ENCODE peak calls at places on chromosomes 5 and 9, in seven cellular contexts. S, E, W, U, X, G and F are unnamed samples.

GRCh38 chr5:176676361-176676824 is 29.1 kb downstream of the TSPAN17 start:
- DNase-seq in W (no peak), X (no peak), S (no peak), G (peak), E (no peak), U (no peak), F (peak)

GRCh38 chr9:136155576-136155975 is 36.9 kb upstream of the TMEM250 start:
- DNase-seq in U (no peak), W (no peak), X (no peak), G (peak), S (no peak), E (no peak), F (no peak)

GRCh38 chr5:67693956-67694564 is 497.5 kb upstream of the CD180 start:
- DNase-seq in U (no peak), S (no peak), E (no peak), W (no peak), X (peak), G (no peak), F (peak)

GRCh38 chr9:130483281-130483949 is 38.7 kb downstream of the ASS1 start:
- DNase-seq in G (peak), W (no peak), E (no peak), X (no peak), S (peak), U (no peak), F (no peak)

GRCh38 chr9:128149951-128150593 is 819 bp downstream of the LCN2 start:
- DNase-seq in W (no peak), S (no peak), U (no peak), G (no peak), E (no peak), X (no peak), F (peak)

GRCh38 chr9:112233769-112234168 is 58.7 kb upstream of the SUSD1 start:
- DNase-seq in E (no peak), U (no peak), X (peak), G (no peak), W (no peak), S (no peak), F (no peak)

GRCh38 chr9:120996409-120996808 is 53.7 kb downstream of the C5 start:
- DNase-seq in W (no peak), U (no peak), G (no peak), E (no peak), X (no peak), S (no peak), F (no peak)

GRCh38 chr5:9830184-9830583 is 200.0 kb upstream of the TAS2R1 start:
- DNase-seq in G (no peak), S (no peak), W (no peak), E (no peak), U (no peak), X (no peak), F (no peak)

GRCh38 chr9:136762915-136763648 is 1.2 kb downstream of the LCN15 start:
- DNase-seq in G (peak), W (peak), U (no peak), E (no peak), X (no peak), S (no peak), F (peak)

GRCh38 chr9:114782586-114782985 is 23.3 kb downstream of the TNFSF15 start:
- DNase-seq in S (no peak), G (no peak), X (no peak), W (no peak), E (no peak), U (no peak), F (no peak)

GRCh38 chr5:174532453-174533126 is 191.8 kb upstream of the MSX2 start:
- DNase-seq in E (no peak), W (no peak), U (no peak), X (peak), G (peak), S (peak), F (peak)

GRCh38 chr5:149141957-149142851 is 911 bp downstream of the ABLIM3 start:
- DNase-seq in U (no peak), X (no peak), W (no peak), E (no peak), G (peak), S (no peak), F (no peak)

GRCh38 chr9:127154390-127155191 is 32.2 kb upstream of the ANGPTL2 start:
- DNase-seq in E (no peak), W (no peak), U (peak), G (no peak), S (no peak), X (peak), F (peak)

GRCh38 chr5:178222292-178222691 is 10.3 kb downstream of the PHYKPL start:
- DNase-seq in W (no peak), S (no peak), G (no peak), U (no peak), E (no peak), X (no peak), F (no peak)

GRCh38 chr9:129023036-129023907 is 4.9 kb downstream of the SH3GLB2 start:
- DNase-seq in G (peak), W (no peak), X (peak), U (no peak), S (peak), E (no peak), F (peak)

GRCh38 chr5:173452098-173452497 is 123.9 kb upstream of the STC2 start:
- DNase-seq in S (no peak), E (no peak), X (no peak), W (no peak), U (no peak), G (no peak), F (peak)

GRCh38 chr5:37792976-37793328 is 46.9 kb downstream of the GDNF start:
- DNase-seq in E (no peak), W (no peak), U (no peak), X (peak), S (no peak), G (no peak), F (no peak)

GRCh38 chr9:107989099-107989498 is 499.5 kb upstream of the KLF4 start:
- DNase-seq in U (no peak), E (no peak), X (no peak), S (no peak), W (no peak), G (no peak), F (no peak)

GRCh38 chr5:122704247-122705036 is 70.4 kb upstream of the SNX2 start:
- DNase-seq in E (no peak), W (no peak), U (peak), X (peak), S (peak), G (peak), F (no peak)

GRCh38 chr9:33750307-33750838 is 45.0 kb upstream of the PRSS3 start:
- DNase-seq in W (no peak), S (peak), G (peak), U (no peak), X (no peak), E (no peak), F (no peak)

GRCh38 chr9:130183133-130183762 is 11.0 kb downstream of the NCS1 start:
- DNase-seq in E (no peak), W (no peak), S (no peak), X (peak), G (no peak), U (no peak), F (no peak)

GRCh38 chr5:73201547-73202513 is 28.8 kb downstream of the TMEM174 start:
- DNase-seq in G (peak), E (peak), X (peak), S (no peak), W (peak), U (peak), F (peak)

GRCh38 chr5:36273809-36274526 is 27.7 kb downstream of the RANBP3L start:
- DNase-seq in W (no peak), U (no peak), G (no peak), S (no peak), E (no peak), X (no peak), F (no peak)

GRCh38 chr9:129059796-129060785 is 20.8 kb upstream of the DOLPP1 start:
- DNase-seq in U (no peak), S (no peak), G (no peak), E (no peak), W (no peak), X (no peak), F (no peak)

GRCh38 chr9:108478871-108479332 is 376.9 kb downstream of the ACTL7B start:
- DNase-seq in U (no peak), G (no peak), X (peak), S (no peak), E (no peak), W (no peak), F (no peak)